ENCODE peak calls at places on chromosomes 4 and X, in nine cellular contexts. E, A, Q, C, O, L, N, S and D are unnamed samples.
A peak's percentile ranks its signal among the peaks of the same experiment; 100 is the strongest.

GRCh38 chr4:62531250-62531649 is 1331.1 kb downstream of the ADGRL3 start:
- DNase-seq in E (no peak), A (no peak), Q (peak; percentile 62), C (peak; percentile 45), O (no peak), L (no peak), N (no peak), S (no peak), D (no peak)

GRCh38 chrX:68488657-68489056 is 10.2 kb upstream of the YIPF6 start:
- DNase-seq in E (no peak), A (no peak), Q (no peak), C (no peak), O (no peak), L (no peak), N (no peak), S (no peak), D (no peak)

GRCh38 chrX:140088438-140088837 is 123.1 kb upstream of the CXorf66 start:
- DNase-seq in E (no peak), A (no peak), Q (no peak), C (no peak), O (no peak), L (no peak), N (no peak), S (no peak), D (no peak)

GRCh38 chr4:52748432-52748831 is 2.8 kb downstream of the ERVMER34-1 start:
- DNase-seq in E (peak; percentile 96), A (no peak), Q (no peak), C (no peak), O (no peak), L (no peak), N (no peak), S (no peak), D (no peak)

GRCh38 chr4:62644372-62644771 is 1444.2 kb downstream of the ADGRL3 start:
- DNase-seq in E (peak; percentile 65), A (no peak), Q (peak; percentile 70), C (peak; percentile 76), O (peak; percentile 29), L (peak; percentile 0), N (peak; percentile 33), S (no peak), D (no peak)

GRCh38 chr4:21512351-21512750 is 436.2 kb downstream of the KCNIP4 start:
- DNase-seq in E (peak; percentile 56), A (no peak), Q (peak; percentile 64), C (peak; percentile 80), O (peak; percentile 63), L (peak; percentile 14), N (peak; percentile 32), S (no peak), D (no peak)

GRCh38 chrX:44748014-44748413 is 95.8 kb upstream of the DUSP21 start:
- DNase-seq in E (no peak), A (no peak), Q (no peak), C (no peak), O (peak; percentile 23), L (peak; percentile 35), N (peak; percentile 57), S (no peak), D (no peak)

GRCh38 chrX:11792461-11793421 is 34.7 kb downstream of the MSL3 start:
- DNase-seq in E (peak; percentile 78), A (no peak), Q (no peak), C (no peak), O (no peak), L (no peak), N (no peak), S (no peak), D (no peak)

GRCh38 chrX:9955506-9955905 is 11.7 kb upstream of the CLDN34 start:
- DNase-seq in E (no peak), A (no peak), Q (no peak), C (no peak), O (peak; percentile 54), L (peak; percentile 62), N (no peak), S (no peak), D (no peak)

GRCh38 chr4:123166023-123166422 is 230.6 kb upstream of the SPRY1 start:
- DNase-seq in E (no peak), A (no peak), Q (no peak), C (no peak), O (no peak), L (no peak), N (no peak), S (no peak), D (no peak)

GRCh38 chrX:130082244-130083106 is 27.8 kb downstream of the ELF4 start:
- DNase-seq in E (peak; percentile 82), A (no peak), Q (no peak), C (no peak), O (peak; percentile 46), L (no peak), N (no peak), S (no peak), D (peak; percentile 56)

GRCh38 chr4:121711263-121712000 is 14.7 kb upstream of the ANXA5 start:
- DNase-seq in E (peak; percentile 21), A (peak; percentile 84), Q (peak; percentile 92), C (peak; percentile 93), O (peak; percentile 96), L (peak; percentile 95), N (peak; percentile 87), S (peak; percentile 97), D (peak; percentile 86)

GRCh38 chr4:121709766-121710405 is 13.1 kb upstream of the ANXA5 start:
- DNase-seq in E (no peak), A (no peak), Q (no peak), C (no peak), O (no peak), L (no peak), N (no peak), S (no peak), D (no peak)

GRCh38 chr4:121714548-121714947 is 17.8 kb upstream of the ANXA5 start:
- DNase-seq in E (no peak), A (no peak), Q (no peak), C (no peak), O (no peak), L (no peak), N (no peak), S (peak; percentile 26), D (no peak)

GRCh38 chr4:121712783-121713182 is 16.0 kb upstream of the ANXA5 start:
- DNase-seq in E (no peak), A (no peak), Q (no peak), C (no peak), O (no peak), L (no peak), N (no peak), S (no peak), D (no peak)

DNA sequence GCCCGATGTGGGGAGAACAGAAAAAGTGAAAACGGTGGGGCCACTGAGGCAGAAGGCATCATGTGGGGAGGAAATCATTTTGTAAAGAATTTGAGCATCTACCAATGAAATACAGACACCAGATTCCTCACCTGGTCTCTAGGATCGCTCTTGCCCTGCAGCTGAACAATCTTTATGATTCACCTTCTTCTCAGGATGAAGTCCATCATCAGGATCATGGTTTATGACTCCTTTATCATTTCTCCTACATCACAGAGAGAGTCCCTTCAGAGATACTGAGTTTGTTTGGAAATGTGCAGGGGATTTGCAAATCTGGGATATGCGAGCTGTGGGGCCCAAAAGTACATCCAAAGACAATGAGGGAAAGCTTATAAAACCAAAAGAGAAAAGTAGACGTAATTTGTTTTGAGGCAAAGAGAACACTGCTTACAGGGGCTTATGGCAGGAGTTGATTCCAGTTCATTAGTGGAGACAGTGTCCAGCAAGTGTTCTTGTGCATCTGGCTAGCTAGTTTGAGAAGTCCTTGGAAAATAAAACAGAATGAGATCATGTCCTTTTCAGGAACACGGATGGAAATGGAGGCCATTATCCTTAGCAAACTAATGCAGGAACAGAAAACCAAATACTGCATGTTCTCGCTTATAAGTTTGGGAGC is 15.3 kb upstream of the ANXA5 start:
- DNase-seq in E (no peak), A (no peak), Q (no peak), C (no peak), O (no peak), L (no peak), N (peak; percentile 61), S (no peak), D (no peak)
- H3K27ac ChIP-seq in E (no peak overlapping the region), A (peak overlapping the region; percentile 44), Q (peak overlapping the region; percentile 82), C (peak overlapping the region; percentile 88), O (peak overlapping the region; percentile 95), L (peak overlapping the region; percentile 91), N (peak overlapping the region; percentile 84), S (peak overlapping the region; percentile 84), D (peak overlapping the region; percentile 71)

DNA sequence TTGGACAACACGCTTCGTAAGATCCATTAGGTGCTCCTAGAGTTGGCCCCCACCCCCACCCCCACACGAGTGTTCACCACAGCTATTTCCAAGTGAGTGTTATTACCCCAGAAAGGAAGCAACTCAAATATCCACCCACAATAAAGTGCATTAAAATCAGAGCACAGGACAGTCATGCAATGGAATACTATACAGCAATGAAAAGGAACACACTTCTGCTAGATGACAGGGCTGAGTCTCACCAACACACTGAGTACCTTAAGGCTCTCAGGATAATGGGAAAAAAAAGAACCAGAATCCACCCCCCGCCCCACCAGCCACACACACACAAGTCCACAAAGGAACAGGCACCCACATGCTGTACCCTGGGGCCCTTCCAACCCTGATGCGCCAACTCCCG is 21.0 kb downstream of the LRPAP1 start:
- DNase-seq in E (no peak), A (no peak), Q (no peak), C (no peak), O (no peak), L (no peak), N (no peak), S (no peak), D (no peak)
- H3K36me3 ChIP-seq in E (no peaks in the 10 kb centered on the region), A (peaks cover 44% of the 10 kb centered on the region), Q (peaks cover 3% of the 10 kb centered on the region), C (peaks cover 24% of the 10 kb centered on the region), O (peaks cover 78% of the 10 kb centered on the region), L (peaks cover 12% of the 10 kb centered on the region), N (peaks cover 26% of the 10 kb centered on the region), S (no peaks in the 10 kb centered on the region), D (peaks cover 14% of the 10 kb centered on the region)

GRCh38 chr4:13990596-13991589 is 363.4 kb upstream of the BOD1L1 start:
- DNase-seq in E (no peak), A (no peak), Q (peak; percentile 9), C (no peak), O (peak; percentile 45), L (no peak), N (no peak), S (peak; percentile 90), D (no peak)

GRCh38 chr4:13994016-13994415 is 366.5 kb upstream of the BOD1L1 start:
- DNase-seq in E (no peak), A (no peak), Q (no peak), C (no peak), O (no peak), L (no peak), N (no peak), S (no peak), D (no peak)

GRCh38 chr4:13992975-13993495 is 365.5 kb upstream of the BOD1L1 start:
- DNase-seq in E (no peak), A (no peak), Q (no peak), C (no peak), O (peak; percentile 28), L (no peak), N (no peak), S (no peak), D (no peak)

GRCh38 chr4:13989496-13989895 is 362.0 kb upstream of the BOD1L1 start:
- DNase-seq in E (no peak), A (no peak), Q (no peak), C (no peak), O (no peak), L (peak; percentile 45), N (peak; percentile 46), S (peak; percentile 69), D (no peak)

GRCh38 chr4:13992041-13992440 is 364.5 kb upstream of the BOD1L1 start:
- DNase-seq in E (no peak), A (no peak), Q (no peak), C (no peak), O (no peak), L (no peak), N (no peak), S (no peak), D (no peak)
- H3K27ac ChIP-seq in E (no peak overlapping the region), A (no peak overlapping the region), Q (no peak overlapping the region), C (no peak overlapping the region), O (peak overlapping the region; percentile 75), L (no peak overlapping the region), N (no peak overlapping the region), S (no peak overlapping the region), D (no peak overlapping the region)

GRCh38 chrX:2425281-2426071 is 75.3 kb downstream of the DHRSX start:
- DNase-seq in E (no peak), A (no peak), Q (no peak), C (peak; percentile 66), O (no peak), L (peak; percentile 25), N (no peak), S (no peak), D (no peak)
- H3K36me3 ChIP-seq in E (no peaks in the 10 kb centered on the region), A (peaks cover 3% of the 10 kb centered on the region), Q (no peaks in the 10 kb centered on the region), C (peaks cover 16% of the 10 kb centered on the region), O (peaks cover 23% of the 10 kb centered on the region), L (peaks cover 8% of the 10 kb centered on the region), N (no peaks in the 10 kb centered on the region), S (no peaks in the 10 kb centered on the region), D (peaks cover 34% of the 10 kb centered on the region)